ENCODE peak calls at places on chromosomes 12 and 14, in four cellular contexts. E is upper lobe of left lung, W is stomach, A is breast epithelium. U is an unnamed sample.

GRCh38 chr14:23605931-23606585 is 27.5 kb upstream of the JPH4 start:
- DNase-seq in E (no peak), W (no peak), A (no peak), U (no peak)

GRCh38 chr12:71216725-71217579 is 59.2 kb upstream of the TSPAN8 start:
- DNase-seq in E (no peak), W (peak), A (no peak), U (no peak)

GRCh38 chr12:55036326-55036725 is 16.6 kb downstream of the NEUROD4 start:
- DNase-seq in E (no peak), W (no peak), A (no peak), U (no peak)

GRCh38 chr12:112463478-112463877 is 44.7 kb downstream of the PTPN11 start:
- DNase-seq in E (no peak), W (no peak), A (no peak), U (no peak)

GRCh38 chr12:65948320-65949008 is 124.2 kb downstream of the HMGA2 start:
- DNase-seq in E (no peak), W (peak), A (peak), U (peak)

GRCh38 chr14:93970589-93970966 is 5.8 kb downstream of the ASB2 start:
- DNase-seq in E (no peak), W (peak), A (no peak), U (no peak)

GRCh38 chr14:54398028-54398368 is 1.2 kb downstream of the CDKN3 start:
- DNase-seq in E (no peak), W (no peak), A (no peak), U (no peak)

GRCh38 chr12:45912774-45913173 is 77.6 kb downstream of the SCAF11 start:
- DNase-seq in E (no peak), W (no peak), A (no peak), U (no peak)

GRCh38 chr12:75792687-75793086 is 238.9 kb downstream of the PHLDA1 start:
- DNase-seq in E (no peak), W (no peak), A (no peak), U (no peak)

GRCh38 chr14:95620659-95621059 is 65.6 kb upstream of the TCL1B start:
- DNase-seq in E (peak), W (no peak), A (no peak), U (no peak)

GRCh38 chr14:99324291-99324690 is 52.3 kb upstream of the BCL11B start:
- DNase-seq in E (no peak), W (no peak), A (no peak), U (no peak)

GRCh38 chr14:50333010-50333409 is 20.9 kb downstream of the DMAC2L start:
- DNase-seq in E (no peak), W (no peak), A (no peak), U (peak)

GRCh38 chr14:89365071-89365801 is 51.8 kb downstream of the FOXN3 start:
- DNase-seq in E (no peak), W (peak), A (no peak), U (no peak)

GRCh38 chr12:110575326-110575725 is 7.8 kb downstream of the PPTC7 start:
- DNase-seq in E (no peak), W (no peak), A (no peak), U (no peak)

GRCh38 chr12:119802472-119802871 is 74.6 kb downstream of the CIT start:
- DNase-seq in E (no peak), W (no peak), A (no peak), U (peak)

GRCh38 chr12:119803391-119803791 is 73.7 kb downstream of the CIT start:
- DNase-seq in E (peak), W (no peak), A (no peak), U (no peak)

GRCh38 chr12:119807380-119807779 is 69.7 kb downstream of the CIT start:
- DNase-seq in E (no peak), W (no peak), A (no peak), U (no peak)

GRCh38 chr12:119808441-119808840 is 68.7 kb downstream of the CIT start:
- DNase-seq in E (no peak), W (no peak), A (no peak), U (no peak)

GRCh38 chr12:119804011-119804641 is 73.0 kb downstream of the CIT start:
- DNase-seq in E (peak), W (peak), A (no peak), U (peak)
- TF ChIP-seq POLR2AphosphoS5 in E (no peak), W (peak), A (no peak), U (no peak)

GRCh38 chr12:93577222-93577621 is 4.7 kb downstream of the SOCS2 start:
- DNase-seq in E (no peak), W (no peak), A (no peak), U (no peak)
- H3K27ac ChIP-seq in E (no peak), W (peak), A (no peak), U (no peak)

GRCh38 chr12:91332305-91332704 is 149.7 kb upstream of the DCN start:
- DNase-seq in E (no peak), W (no peak), A (no peak), U (no peak)
- TF ChIP-seq CTCF in E (no peak), W (no peak), A (no peak), U (no peak)

GRCh38 chr12:6074394-6074793 is 50.1 kb downstream of the VWF start:
- DNase-seq in E (no peak), W (no peak), A (no peak), U (no peak)
- TF ChIP-seq POLR2AphosphoS5 in E (no peak), W (no peak), A (no peak), U (no peak)